ENCODE peak calls at places on chromosomes 12 and 14, in nine cellular contexts. S is glomerular endothelial cell; Q is lower lobe of right lung; B is activated CD4-positive, alpha-beta T cell treated with anti-CD3 and anti-CD28 coated beads for 24 hours; H is spleen; Y is KG1; W is CD8-positive, alpha-beta T cell; N is GM23248; R is Peyer's patch. G is an unnamed sample.

GRCh38 chr12:53456654-53457366 is 4.9 kb downstream of the PCBP2 start:
- DNase-seq in S (no peak), Q (no peak), B (no peak), H (no peak), Y (no peak), W (no peak), N (no peak), R (no peak), G (no peak)

GRCh38 chr12:105076098-105076497 is 8.2 kb downstream of the ALDH1L2 start:
- DNase-seq in S (no peak), Q (no peak), B (no peak), H (no peak), Y (no peak), W (no peak), N (peak; percentile 86), R (no peak), G (no peak)

GRCh38 chr14:105172476-105172875 is 3.9 kb upstream of the JAG2 start:
- DNase-seq in S (no peak), Q (no peak), B (no peak), H (no peak), Y (no peak), W (no peak), N (no peak), R (no peak), G (no peak)

GRCh38 chr12:95674631-95675030 is 115.9 kb downstream of the NTN4 start:
- DNase-seq in S (peak; percentile 25), Q (no peak), B (no peak), H (no peak), Y (no peak), W (no peak), N (peak; percentile 5), R (no peak), G (no peak)

GRCh38 chr14:85788834-85789233 is 258.9 kb downstream of the FLRT2 start:
- DNase-seq in S (no peak), Q (no peak), B (no peak), H (no peak), Y (no peak), W (no peak), N (no peak), R (no peak), G (no peak)

GRCh38 chr12:51788876-51789275 is 59.6 kb downstream of the FIGNL2 start:
- DNase-seq in S (no peak), Q (no peak), B (no peak), H (no peak), Y (no peak), W (no peak), N (peak; percentile 93), R (no peak), G (no peak)

GRCh38 chr12:49058366-49059062 is 2.1 kb downstream of the KMT2D start:
- DNase-seq in S (no peak), Q (no peak), B (no peak), H (no peak), Y (no peak), W (no peak), N (peak; percentile 27), R (no peak), G (no peak)

GRCh38 chr14:53764846-53765245 is 191.8 kb downstream of the BMP4 start:
- DNase-seq in S (no peak), Q (no peak), B (no peak), H (no peak), Y (no peak), W (no peak), N (no peak), R (peak; percentile 46), G (no peak)

GRCh38 chr12:52865090-52865944 is 16.5 kb upstream of the KRT78 start:
- DNase-seq in S (no peak), Q (peak; percentile 68), B (no peak), H (no peak), Y (no peak), W (no peak), N (peak; percentile 80), R (peak; percentile 82), G (peak; percentile 73)

GRCh38 chr12:55652352-55652751 is 15.7 kb downstream of the OR10P1 start:
- DNase-seq in S (no peak), Q (no peak), B (no peak), H (no peak), Y (no peak), W (no peak), N (no peak), R (no peak), G (no peak)

GRCh38 chr12:22409071-22409951 is 74.8 kb upstream of the ST8SIA1 start:
- DNase-seq in S (no peak), Q (no peak), B (peak; percentile 30), H (peak; percentile 68), Y (no peak), W (peak; percentile 64), N (peak; percentile 2), R (peak; percentile 55), G (no peak)

GRCh38 chr12:122028601-122029560 is 7.2 kb downstream of the BCL7A start:
- DNase-seq in S (no peak), Q (no peak), B (no peak), H (no peak), Y (no peak), W (peak; percentile 34), N (no peak), R (peak; percentile 62), G (no peak)

GRCh38 chr12:27652174-27652763 is 44.0 kb upstream of the REP15 start:
- DNase-seq in S (peak; percentile 82), Q (no peak), B (peak; percentile 23), H (no peak), Y (no peak), W (peak; percentile 18), N (peak; percentile 88), R (peak; percentile 75), G (no peak)

GRCh38 chr12:68623984-68624383 is 13.3 kb downstream of the RAP1B start:
- DNase-seq in S (no peak), Q (no peak), B (no peak), H (no peak), Y (no peak), W (no peak), N (peak; percentile 82), R (no peak), G (no peak)